ENCODE peak calls at places on chromosomes 7 and 10, in six cellular contexts. W is B cell; E is activated CD4-positive, alpha-beta T cell treated with anti-CD3 and anti-CD28 coated beads, Interleukin-2, amount 10 ng/mL, durations not matched to agents 7 days and 5 days; Q is stimulated activated CD4-positive, alpha-beta T cell treated with anti-CD3 and anti-CD28 coated beads, TNF-alpha, amount 100 ng/mL, for 4 hours; F is Right ventricle myocardium superior; D is iPS-NIHi11. Z is an unnamed sample.

GRCh38 chr7:147885906-147886305 is 704.7 kb upstream of the C7orf33 start:
- DNase-seq in Q (no peak), D (no peak), F (no peak), E (no peak), W (no peak), Z (no peak)

GRCh38 chr7:50795253-50795652 is 12.6 kb upstream of the GRB10 start:
- DNase-seq in F (no peak), D (no peak), Q (no peak), E (no peak), W (no peak), Z (no peak)

GRCh38 chr7:74269757-74270277 is 15.6 kb upstream of the RFC2 start:
- DNase-seq in F (peak), W (peak), D (peak), Q (peak), E (peak), Z (peak)

GRCh38 chr7:56097700-56098099 is 4.9 kb upstream of the PHKG1 start:
- DNase-seq in E (no peak), Q (no peak), F (no peak), D (no peak), W (no peak), Z (no peak)

GRCh38 chr7:99665312-99665759 is 14.5 kb downstream of the CYP3A5 start:
- DNase-seq in F (no peak), W (no peak), E (no peak), Q (no peak), D (no peak), Z (no peak)

GRCh38 chr10:68272833-68273232 is 40.9 kb upstream of the ATOH7 start:
- DNase-seq in W (no peak), D (no peak), F (no peak), Q (no peak), E (no peak), Z (no peak)

GRCh38 chr7:87058739-87059524 is 522 bp downstream of the ELAPOR2 start:
- DNase-seq in Q (peak), F (no peak), D (peak), W (peak), E (peak), Z (peak)

GRCh38 chr10:119878524-119878923 is 5.9 kb upstream of the MCMBP start:
- DNase-seq in F (no peak), Q (no peak), W (no peak), E (no peak), D (no peak), Z (no peak)